ENCODE peak calls at places on chromosome 3, in four cellular contexts. One of them, this sample, is unnamed.
A peak's percentile ranks its signal among the peaks of the same experiment; 100 is the strongest.

GRCh38 chr3:119643528-119643927 is 16.9 kb downstream of the POPDC2 start:
- DNase-seq in HCT116: peak; percentile 41
- DNase-seq in SK-N-SH: no peak
- DNase-seq in K562: no peak
- DNase-seq in this sample: no peak

GRCh38 chr3:4797201-4797600 is 182.0 kb upstream of the BHLHE40 start:
- DNase-seq in HCT116: no peak
- DNase-seq in SK-N-SH: no peak
- DNase-seq in K562: no peak
- DNase-seq in this sample: no peak

GRCh38 chr3:107217161-107217560 is 160.1 kb upstream of the CCDC54 start:
- DNase-seq in HCT116: peak; percentile 91
- DNase-seq in SK-N-SH: no peak
- DNase-seq in K562: no peak
- DNase-seq in this sample: no peak

GRCh38 chr3:14647976-14648955 is 3.3 kb upstream of the CCDC174 start:
- DNase-seq in HCT116: no peak
- DNase-seq in SK-N-SH: no peak
- DNase-seq in K562: no peak
- DNase-seq in this sample: no peak

GRCh38 chr3:50136714-50137405 is 18.3 kb upstream of the SEMA3F start:
- DNase-seq in HCT116: no peak
- DNase-seq in SK-N-SH: peak; percentile 39
- DNase-seq in K562: no peak
- DNase-seq in this sample: no peak

GRCh38 chr3:185351371-185351770 is 11.6 kb upstream of the MAP3K13 start:
- DNase-seq in HCT116: no peak
- DNase-seq in SK-N-SH: no peak
- DNase-seq in K562: no peak
- DNase-seq in this sample: no peak

GRCh38 chr3:191627064-191627463 is 166.1 kb downstream of the PYDC2 start:
- DNase-seq in HCT116: no peak
- DNase-seq in SK-N-SH: no peak
- DNase-seq in K562: no peak
- DNase-seq in this sample: no peak

GRCh38 chr3:164832216-164832615 is 246.1 kb downstream of the SI start:
- DNase-seq in HCT116: no peak
- DNase-seq in SK-N-SH: no peak
- DNase-seq in K562: no peak
- DNase-seq in this sample: no peak

GRCh38 chr3:110811050-110811449 is 260.6 kb upstream of the NECTIN3 start:
- DNase-seq in HCT116: no peak
- DNase-seq in SK-N-SH: no peak
- DNase-seq in K562: no peak
- DNase-seq in this sample: peak; percentile 23

GRCh38 chr3:9396301-9396631 is 1.1 kb upstream of the SETD5 start:
- DNase-seq in HCT116: peak; percentile 93
- DNase-seq in SK-N-SH: no peak
- DNase-seq in K562: peak; percentile 86
- DNase-seq in this sample: no peak

GRCh38 chr3:128969993-128970740 is 23.7 kb downstream of the CFAP92 start:
- DNase-seq in HCT116: peak; percentile 15
- DNase-seq in SK-N-SH: peak; percentile 67
- DNase-seq in K562: peak; percentile 46
- DNase-seq in this sample: peak; percentile 25

GRCh38 chr3:180002006-180002405 is 34.7 kb downstream of the PEX5L start:
- DNase-seq in HCT116: no peak
- DNase-seq in SK-N-SH: no peak
- DNase-seq in K562: no peak
- DNase-seq in this sample: no peak

GRCh38 chr3:16178628-16178988 is 4.1 kb downstream of the GALNT15 start:
- DNase-seq in HCT116: no peak
- DNase-seq in SK-N-SH: no peak
- DNase-seq in K562: no peak
- DNase-seq in this sample: no peak

GRCh38 chr3:138222888-138223287 is 35.8 kb downstream of the ARMC8 start:
- DNase-seq in HCT116: no peak
- DNase-seq in SK-N-SH: no peak
- DNase-seq in K562: no peak
- DNase-seq in this sample: no peak

GRCh38 chr3:56782900-56783299 is 18.8 kb downstream of the ARHGEF3 start:
- DNase-seq in HCT116: no peak
- DNase-seq in SK-N-SH: no peak
- DNase-seq in K562: no peak
- DNase-seq in this sample: no peak

GRCh38 chr3:11290743-11291680 is 18.8 kb downstream of the ATG7 start:
- DNase-seq in HCT116: no peak
- DNase-seq in SK-N-SH: no peak
- DNase-seq in K562: no peak
- DNase-seq in this sample: no peak

GRCh38 chr3:13483286-13483685 is 3.2 kb downstream of the HDAC11 start:
- DNase-seq in HCT116: no peak
- DNase-seq in SK-N-SH: no peak
- DNase-seq in K562: no peak
- DNase-seq in this sample: no peak

DNA sequence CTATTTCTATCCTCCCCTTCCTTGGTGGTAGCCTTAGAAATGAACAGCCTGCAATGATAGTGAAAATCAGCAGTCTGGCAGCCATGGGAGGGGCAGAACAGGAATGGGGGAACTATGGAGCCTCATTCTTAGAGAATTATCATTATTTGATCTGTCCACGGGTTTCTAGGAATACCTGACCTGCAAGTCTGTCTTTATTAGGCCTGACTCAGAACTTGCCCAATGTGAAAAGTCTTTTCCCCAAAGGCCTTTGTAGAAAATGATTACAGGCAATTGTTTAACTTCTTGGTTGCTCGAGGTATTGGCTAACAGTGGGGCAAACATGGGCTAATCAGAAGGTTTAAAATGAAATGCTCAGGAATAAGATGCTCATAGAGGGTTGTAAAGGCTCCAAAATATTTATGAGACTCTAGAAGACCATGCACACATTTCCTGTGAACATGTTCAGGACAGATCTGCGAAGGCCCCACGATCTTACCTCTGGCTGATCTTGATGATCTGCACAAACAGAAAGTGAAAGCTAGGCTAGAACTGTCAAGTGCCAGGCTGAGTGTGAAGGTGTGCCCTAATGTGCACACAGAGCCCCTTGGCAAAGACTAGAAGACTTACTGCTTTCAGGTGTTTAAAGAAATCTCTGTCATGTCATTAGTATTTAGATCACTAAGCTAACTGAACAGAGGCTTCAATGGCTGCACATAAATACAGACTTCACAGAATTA is 39.6 kb upstream of the LAMP3 start:
- DNase-seq in HCT116: no peak
- DNase-seq in SK-N-SH: no peak
- DNase-seq in K562: no peak
- DNase-seq in this sample: no peak
- TF ChIP-seq ELF1 in HCT116: no peak
- TF ChIP-seq ELF1 in SK-N-SH: no peak
- TF ChIP-seq ELF1 in K562: no peak
- TF ChIP-seq ELF1 in this sample: no peak

GRCh38 chr3:66404246-66404645 is 96.6 kb downstream of the LRIG1 start:
- DNase-seq in HCT116: no peak
- DNase-seq in SK-N-SH: no peak
- DNase-seq in K562: no peak
- DNase-seq in this sample: no peak
- TF ChIP-seq ELF1 in HCT116: no peak
- TF ChIP-seq ELF1 in SK-N-SH: no peak
- TF ChIP-seq ELF1 in K562: no peak
- TF ChIP-seq ELF1 in this sample: no peak

DNA sequence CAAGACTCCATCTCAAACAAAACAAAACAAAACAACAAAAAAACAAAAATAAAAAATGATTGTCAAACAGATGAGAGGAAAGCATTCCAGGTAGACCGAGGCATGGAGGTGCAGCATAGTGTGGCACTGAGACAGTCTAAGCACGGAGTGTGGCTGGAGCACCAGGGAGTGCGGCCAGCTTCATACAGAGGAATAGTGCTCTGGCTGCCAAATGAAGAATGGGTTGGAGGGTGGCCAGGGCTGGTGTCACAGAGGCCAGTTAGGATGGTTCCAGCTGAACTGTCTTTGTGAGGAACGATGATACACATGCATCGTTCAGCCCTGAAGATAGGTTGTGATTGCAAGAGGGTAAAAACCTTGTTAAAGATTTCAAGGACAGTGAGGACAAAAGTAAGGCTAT is 28.3 kb downstream of the MITF start:
- DNase-seq in HCT116: no peak
- DNase-seq in SK-N-SH: no peak
- DNase-seq in K562: no peak
- DNase-seq in this sample: no peak
- TF ChIP-seq ELF1 in HCT116: no peak
- TF ChIP-seq ELF1 in SK-N-SH: no peak
- TF ChIP-seq ELF1 in K562: no peak
- TF ChIP-seq ELF1 in this sample: no peak

GRCh38 chr3:156187146-156187769 is 66.9 kb downstream of the KCNAB1 start:
- DNase-seq in HCT116: no peak
- DNase-seq in SK-N-SH: no peak
- DNase-seq in K562: no peak
- DNase-seq in this sample: no peak
- TF ChIP-seq ELF1 in HCT116: no peak
- TF ChIP-seq ELF1 in SK-N-SH: peak; percentile 25
- TF ChIP-seq ELF1 in K562: no peak
- TF ChIP-seq ELF1 in this sample: no peak

GRCh38 chr3:62551556-62551955 is 178.2 kb upstream of the FEZF2 start:
- DNase-seq in HCT116: no peak
- DNase-seq in SK-N-SH: no peak
- DNase-seq in K562: no peak
- DNase-seq in this sample: no peak
- TF ChIP-seq ELF1 in HCT116: no peak
- TF ChIP-seq ELF1 in SK-N-SH: no peak
- TF ChIP-seq ELF1 in K562: no peak
- TF ChIP-seq ELF1 in this sample: no peak

GRCh38 chr3:148036331-148036881 is 627.2 kb downstream of the ZIC1 start:
- DNase-seq in HCT116: no peak
- DNase-seq in SK-N-SH: no peak
- DNase-seq in K562: no peak
- DNase-seq in this sample: no peak
- TF ChIP-seq ELF1 in HCT116: no peak
- TF ChIP-seq ELF1 in SK-N-SH: no peak
- TF ChIP-seq ELF1 in K562: no peak
- TF ChIP-seq ELF1 in this sample: no peak

This sample was measured in HepG2.